ENCODE peak calls at places on chromosomes 7 and 10, in six cellular contexts. B is WERI-Rb-1, G is cardiac muscle cell, N is fibroblast of pulmonary artery, O is A549, E is mesothelial cell of epicardium. Q is an unnamed sample.

GRCh38 chr7:118183254-118183585 is 744 bp upstream of the LSM8 start:
- DNase-seq in B (no peak), G (peak; percentile 6), E (no peak), N (peak; percentile 20), O (peak; percentile 6), Q (no peak)

GRCh38 chr7:45712057-45712689 is 138.0 kb downstream of the ADCY1 start:
- DNase-seq in B (no peak), N (no peak), E (no peak), G (no peak), O (no peak), Q (no peak)

GRCh38 chr7:49513939-49514338 is 259.5 kb upstream of the VWC2 start:
- DNase-seq in O (no peak), N (no peak), G (no peak), E (no peak), B (no peak), Q (no peak)

GRCh38 chr7:122310119-122311021 is 5.8 kb upstream of the FEZF1 start:
- DNase-seq in O (no peak), G (peak; percentile 21), E (no peak), N (peak; percentile 33), B (no peak), Q (no peak)

GRCh38 chr7:118186491-118186890 is 2.5 kb downstream of the LSM8 start:
- DNase-seq in N (no peak), B (no peak), G (no peak), O (no peak), E (no peak), Q (no peak)

GRCh38 chr10:86389441-86390193 is 23.0 kb upstream of the GRID1 start:
- DNase-seq in O (peak; percentile 42), B (no peak), E (no peak), N (peak; percentile 56), G (peak; percentile 74), Q (peak; percentile 52)

GRCh38 chr7:28564755-28565374 is 152.5 kb downstream of the CREB5 start:
- DNase-seq in G (no peak), O (no peak), E (no peak), B (no peak), N (no peak), Q (no peak)

GRCh38 chr10:30425336-30426075 is 8.5 kb upstream of the MAP3K8 start:
- DNase-seq in G (no peak), B (no peak), O (no peak), N (no peak), E (no peak), Q (no peak)

GRCh38 chr7:52355059-52355458 is 680.4 kb upstream of the POM121L12 start:
- DNase-seq in B (no peak), O (no peak), G (no peak), E (peak; percentile 50), N (no peak), Q (peak; percentile 47)

GRCh38 chr10:127976701-127977367 is 69.9 kb downstream of the PTPRE start:
- DNase-seq in N (no peak), G (no peak), O (no peak), E (no peak), B (no peak), Q (no peak)

GRCh38 chr7:117019786-117020604 is 66.7 kb downstream of the ST7 start:
- DNase-seq in O (peak; percentile 70), N (peak; percentile 97), E (peak; percentile 72), B (peak; percentile 53), G (peak; percentile 95), Q (peak; percentile 35)

GRCh38 chr10:31557854-31558253 is 238.8 kb downstream of the ZEB1 start:
- DNase-seq in E (no peak), G (no peak), O (no peak), N (no peak), B (no peak), Q (no peak)

GRCh38 chr7:105830405-105831218 is 45.8 kb downstream of the ATXN7L1 start:
- DNase-seq in N (peak; percentile 93), E (no peak), G (peak; percentile 89), O (peak; percentile 91), B (no peak), Q (no peak)

GRCh38 chr7:90244909-90245841 is at the start of gene CFAP69:
- DNase-seq in G (peak; percentile 92), N (peak; percentile 90), E (peak; percentile 89), B (peak; percentile 92), O (peak; percentile 89), Q (peak; percentile 92)

GRCh38 chr7:13278020-13278419 is 590.6 kb downstream of the ARL4A start:
- DNase-seq in N (no peak), B (no peak), O (no peak), E (no peak), G (no peak), Q (no peak)

GRCh38 chr7:13286916-13287315 is 599.5 kb downstream of the ARL4A start:
- DNase-seq in O (no peak), B (no peak), N (no peak), E (no peak), G (no peak), Q (no peak)

GRCh38 chr7:13279854-13280435 is 592.5 kb downstream of the ARL4A start:
- DNase-seq in E (no peak), O (peak; percentile 33), G (peak; percentile 45), N (peak; percentile 55), B (no peak), Q (no peak)

GRCh38 chr7:13276977-13277376 is 589.5 kb downstream of the ARL4A start:
- DNase-seq in N (peak; percentile 20), B (no peak), G (peak; percentile 12), E (no peak), O (peak; percentile 4), Q (no peak)

DNA sequence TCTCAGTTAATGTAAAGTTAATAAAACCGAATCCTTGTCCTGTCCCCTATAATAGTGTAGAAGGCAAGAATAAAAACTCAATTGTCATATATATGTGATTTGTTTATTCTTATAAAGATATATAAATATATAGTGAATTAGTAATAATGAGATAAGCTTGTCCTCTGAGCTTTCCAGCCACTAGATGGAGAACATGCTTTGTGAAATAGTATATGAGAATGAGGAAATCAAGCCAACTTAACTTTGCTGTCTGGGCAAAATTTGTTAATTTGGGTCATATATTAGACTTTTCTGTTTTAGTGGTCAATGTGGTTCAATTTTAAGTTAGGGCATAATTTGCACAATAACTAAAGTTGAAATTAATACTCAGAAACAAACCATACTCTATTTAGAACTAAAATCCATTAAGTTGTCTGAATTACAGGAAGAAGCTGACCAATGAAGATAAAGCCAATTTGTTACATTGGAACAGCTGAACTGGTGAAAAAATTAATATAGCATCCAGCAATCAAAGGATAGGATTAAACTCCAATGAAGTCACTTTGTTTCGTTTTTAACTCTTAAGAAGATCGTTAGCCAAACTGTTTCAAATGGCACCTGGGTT is 595.0 kb downstream of the ARL4A start:
- DNase-seq in B (no peak), G (peak; percentile 59), E (no peak), O (peak; percentile 35), N (peak; percentile 64), Q (no peak)
- TF ChIP-seq CTCF in B (peak; percentile 7), G (peak; percentile 54), E (peak; percentile 42), O (peak; percentile 46), N (peak; percentile 61), Q (peak; percentile 67)

GRCh38 chr10:62818426-62819011 is 2.4 kb upstream of the EGR2 start:
- DNase-seq in N (peak; percentile 26), O (peak; percentile 17), G (no peak), B (peak; percentile 21), E (peak; percentile 42), Q (peak; percentile 28)
- TF ChIP-seq CTCF in N (no peak), O (no peak), G (no peak), B (no peak), E (no peak), Q (peak; percentile 40)

GRCh38 chr7:153190986-153191385 is 431.4 kb downstream of the ACTR3B start:
- DNase-seq in G (no peak), E (no peak), O (no peak), B (no peak), N (no peak), Q (no peak)

GRCh38 chr7:153188161-153188560 is 428.6 kb downstream of the ACTR3B start:
- DNase-seq in E (no peak), O (no peak), G (no peak), B (no peak), N (no peak), Q (no peak)

GRCh38 chr7:153190452-153190851 is 430.9 kb downstream of the ACTR3B start:
- DNase-seq in N (no peak), O (peak; percentile 45), B (peak; percentile 33), E (no peak), G (no peak), Q (no peak)

GRCh38 chr7:153188630-153189029 is 429.1 kb downstream of the ACTR3B start:
- DNase-seq in G (no peak), E (no peak), B (no peak), N (no peak), O (no peak), Q (no peak)

DNA sequence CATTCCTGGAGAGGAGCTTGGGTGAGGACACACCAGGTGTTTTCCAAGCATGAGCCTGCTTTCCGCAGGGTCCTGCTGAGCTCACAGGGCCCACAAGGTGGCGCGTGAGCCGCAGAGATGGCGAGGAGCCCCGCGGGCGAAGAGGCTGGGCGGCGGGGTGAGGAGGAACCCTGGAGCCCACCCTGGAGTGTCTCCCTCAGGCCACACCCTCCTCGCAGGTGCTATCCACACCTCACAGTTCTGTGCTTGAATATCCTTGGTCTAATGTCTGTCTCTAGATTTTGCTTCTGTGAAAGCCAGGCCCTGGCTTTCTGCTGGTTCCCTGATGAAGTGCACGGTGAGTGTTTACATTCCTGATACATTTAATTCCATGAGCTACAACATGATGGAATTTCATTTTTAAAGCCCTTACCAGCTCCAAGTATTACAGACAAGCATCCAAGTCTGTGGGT is 433.6 kb downstream of the ACTR3B start:
- DNase-seq in G (no peak), O (peak; percentile 33), N (no peak), B (peak; percentile 50), E (no peak), Q (peak; percentile 32)
- TF ChIP-seq CTCF in G (no peak), O (peak; percentile 30), N (no peak), B (peak; percentile 90), E (no peak), Q (peak; percentile 76)

DNA sequence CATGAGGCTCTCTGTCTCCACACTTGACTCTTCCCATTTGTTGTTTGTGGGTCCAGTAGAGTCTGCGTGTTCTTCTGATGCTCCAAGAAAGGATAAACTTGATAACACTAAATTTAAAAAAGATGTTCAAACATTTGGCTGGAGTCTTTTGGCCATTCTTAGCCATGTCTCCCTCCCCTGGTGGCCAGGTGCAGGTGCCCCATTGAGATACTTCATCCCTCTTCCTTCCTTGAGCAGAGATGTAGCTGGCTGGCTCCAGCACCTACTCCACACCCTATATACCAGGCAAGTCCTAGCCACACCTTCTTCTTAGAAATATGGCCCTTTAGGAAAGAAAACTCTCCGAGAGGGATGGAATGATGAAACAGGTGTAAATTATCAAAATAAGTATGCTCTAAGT is 103.2 kb upstream of the GJD4 start:
- DNase-seq in O (no peak), G (no peak), N (no peak), B (no peak), E (no peak), Q (no peak)
- TF ChIP-seq CTCF in O (peak; percentile 10), G (no peak), N (peak; percentile 8), B (peak; percentile 24), E (no peak), Q (peak; percentile 26)